ENCODE peak calls at places on chromosomes 5 and 9, in nine cellular contexts. A, Y, N, I, W, X, P, Q and L are unnamed samples.

GRCh38 chr9:137116027-137116507 is 1.5 kb upstream of the DPP7 start:
- DNase-seq in A (no peak), Y (no peak), N (no peak), I (no peak), W (no peak), X (no peak), P (no peak), Q (no peak), L (no peak)

GRCh38 chr9:115973241-115973640 is 180.3 kb upstream of the PAPPA start:
- DNase-seq in A (no peak), Y (no peak), N (no peak), I (no peak), W (no peak), X (no peak), P (no peak), Q (no peak), L (no peak)

GRCh38 chr5:176836811-176837706 is 26.7 kb downstream of the UNC5A start:
- DNase-seq in A (no peak), Y (no peak), N (peak; percentile 79), I (no peak), W (no peak), X (no peak), P (no peak), Q (no peak), L (no peak)

GRCh38 chr5:93285461-93285860 is 295.6 kb downstream of the NR2F1-AS1 start:
- DNase-seq in A (no peak), Y (no peak), N (no peak), I (no peak), W (no peak), X (no peak), P (peak; percentile 33), Q (no peak), L (no peak)

GRCh38 chr5:21802100-21802499 is 1051.0 kb downstream of the CDH12 start:
- DNase-seq in A (no peak), Y (no peak), N (no peak), I (no peak), W (no peak), X (no peak), P (no peak), Q (no peak), L (no peak)

GRCh38 chr9:129483467-129484324 is 137.2 kb downstream of the C9orf50 start:
- DNase-seq in A (peak; percentile 97), Y (peak; percentile 85), N (peak; percentile 55), I (peak; percentile 97), W (peak; percentile 87), X (peak; percentile 91), P (peak; percentile 96), Q (peak; percentile 96), L (peak; percentile 93)

GRCh38 chr9:6677803-6678202 is 32.3 kb upstream of the GLDC start:
- DNase-seq in A (no peak), Y (no peak), N (no peak), I (no peak), W (no peak), X (no peak), P (no peak), Q (no peak), L (no peak)

GRCh38 chr5:157820593-157821252 is 38.2 kb downstream of the CLINT1 start:
- DNase-seq in A (no peak), Y (no peak), N (peak; percentile 40), I (no peak), W (no peak), X (peak; percentile 64), P (peak; percentile 75), Q (no peak), L (peak; percentile 62)

GRCh38 chr5:63164339-63164738 is 585.7 kb downstream of the LRRC70 start:
- DNase-seq in A (no peak), Y (no peak), N (no peak), I (no peak), W (no peak), X (no peak), P (no peak), Q (no peak), L (no peak)

GRCh38 chr5:38825494-38825893 is 20.3 kb upstream of the OSMR start:
- DNase-seq in A (no peak), Y (no peak), N (no peak), I (no peak), W (no peak), X (peak; percentile 44), P (peak; percentile 38), Q (no peak), L (peak; percentile 36)

GRCh38 chr5:157121709-157122108 is 12.9 kb upstream of the HAVCR2 start:
- DNase-seq in A (no peak), Y (no peak), N (no peak), I (no peak), W (no peak), X (no peak), P (no peak), Q (no peak), L (no peak)

GRCh38 chr9:91682806-91683205 is 259.2 kb upstream of the NFIL3 start:
- DNase-seq in A (no peak), Y (no peak), N (no peak), I (no peak), W (peak; percentile 28), X (peak; percentile 64), P (peak; percentile 22), Q (no peak), L (no peak)

GRCh38 chr9:88258012-88258411 is 119.7 kb upstream of the SPATA31C2 start:
- DNase-seq in A (peak; percentile 81), Y (no peak), N (no peak), I (no peak), W (peak; percentile 50), X (peak; percentile 81), P (peak; percentile 73), Q (peak; percentile 48), L (peak; percentile 68)
- H3K4me3 ChIP-seq in A (no peak overlapping the region), Y (no peak overlapping the region), N (no peak overlapping the region), I (no peak overlapping the region), W (no peak overlapping the region), X (no peak overlapping the region), P (no peak overlapping the region), Q (no peak overlapping the region), L (no peak overlapping the region)

DNA sequence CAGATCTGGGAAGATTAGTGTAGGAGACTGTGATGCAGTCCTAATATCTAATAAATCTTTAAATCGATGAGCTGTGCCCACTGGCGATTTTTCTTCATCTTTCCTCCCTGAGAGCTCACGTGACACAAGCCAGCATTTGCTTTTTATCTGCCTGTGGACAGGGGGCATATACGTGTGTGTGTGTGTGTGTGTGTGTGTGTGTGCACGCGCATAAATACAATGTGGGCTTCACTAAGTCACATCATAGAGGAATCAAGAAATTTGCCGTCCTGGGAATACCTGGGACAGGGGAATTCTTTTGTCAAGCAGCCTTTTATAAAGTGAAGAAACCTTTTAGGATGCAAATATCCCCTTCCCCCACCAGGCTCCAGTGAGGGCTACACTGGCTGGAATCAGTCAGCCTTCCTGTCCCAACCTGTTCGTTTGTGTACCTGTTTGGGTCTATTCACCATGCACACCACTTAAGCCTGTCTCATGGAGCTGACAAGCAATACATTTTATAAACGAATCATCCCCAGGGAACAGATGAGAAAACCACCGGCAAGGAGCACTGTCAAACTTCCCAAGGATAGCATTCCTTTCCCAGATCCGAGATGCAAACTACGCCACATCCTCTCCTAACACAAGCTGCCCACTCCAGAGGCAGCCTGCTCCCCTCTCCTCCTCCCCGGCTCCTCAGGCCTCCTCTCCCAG is 2.7 kb downstream of the EPB41L4B start:
- DNase-seq in A (no peak), Y (no peak), N (no peak), I (no peak), W (no peak), X (no peak), P (no peak), Q (no peak), L (no peak)
- H3K4me3 ChIP-seq in A (no peak overlapping the region), Y (peak overlapping the region; percentile 88), N (peak overlapping the region; percentile 28), I (no peak overlapping the region), W (no peak overlapping the region), X (no peak overlapping the region), P (no peak overlapping the region), Q (no peak overlapping the region), L (no peak overlapping the region)

GRCh38 chr5:9543266-9543925 is 2.5 kb downstream of the SEMA5A start:
- DNase-seq in A (no peak), Y (no peak), N (no peak), I (no peak), W (peak; percentile 41), X (peak; percentile 21), P (no peak), Q (no peak), L (peak; percentile 25)
- H3K4me3 ChIP-seq in A (peak overlapping the region; percentile 76), Y (no peak overlapping the region), N (no peak overlapping the region), I (peak overlapping the region; percentile 81), W (peak overlapping the region; percentile 91), X (peak overlapping the region; percentile 95), P (peak overlapping the region; percentile 17), Q (no peak overlapping the region), L (no peak overlapping the region)

DNA sequence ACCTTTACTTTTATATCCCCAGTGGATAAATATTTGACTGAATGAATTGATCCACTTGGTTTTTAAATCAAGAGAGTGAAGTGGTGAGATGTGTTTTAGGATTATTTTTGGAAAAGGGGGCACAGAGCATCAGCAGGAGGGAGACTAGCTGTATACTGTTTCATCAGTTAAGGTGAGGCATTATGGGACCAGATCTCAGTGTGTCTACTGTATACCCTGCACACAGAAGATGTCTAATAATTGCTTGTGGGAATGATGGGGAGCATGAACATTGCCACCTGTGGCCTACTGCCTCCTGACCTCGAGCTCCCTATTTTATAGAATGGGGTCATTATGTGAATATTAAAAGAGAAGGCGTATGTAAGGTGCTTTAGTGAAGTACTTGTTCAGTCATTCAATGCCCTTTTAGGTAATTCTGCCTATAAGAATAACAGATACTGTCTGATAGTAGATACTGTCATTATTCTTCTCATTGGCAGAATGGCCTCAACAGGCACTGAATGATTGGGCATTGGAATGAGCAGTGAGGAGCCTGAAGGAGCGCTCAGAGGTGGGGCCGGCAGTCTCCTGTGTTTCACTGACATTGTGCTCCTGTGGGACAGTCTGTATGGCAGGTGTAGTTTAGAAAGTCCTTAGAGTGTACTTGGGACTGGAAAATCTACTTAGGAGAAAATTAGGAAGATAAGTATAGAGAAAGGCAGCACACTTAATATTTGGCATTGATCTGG is 47.4 kb upstream of the FAM120AOS start:
- DNase-seq in A (no peak), Y (no peak), N (no peak), I (no peak), W (no peak), X (no peak), P (no peak), Q (no peak), L (no peak)
- H3K4me3 ChIP-seq in A (peak overlapping the region; percentile 45), Y (no peak overlapping the region), N (no peak overlapping the region), I (peak overlapping the region; percentile 47), W (peak overlapping the region; percentile 47), X (peak overlapping the region; percentile 65), P (no peak overlapping the region), Q (peak overlapping the region; percentile 17), L (no peak overlapping the region)

GRCh38 chr9:114385412-114386181 is 2.2 kb downstream of the AKNA start:
- DNase-seq in A (peak; percentile 88), Y (no peak), N (peak; percentile 56), I (peak; percentile 94), W (peak; percentile 91), X (peak; percentile 83), P (peak; percentile 83), Q (peak; percentile 83), L (peak; percentile 86)
- H3K4me3 ChIP-seq in A (peak overlapping the region; percentile 89), Y (no peak overlapping the region), N (no peak overlapping the region), I (peak overlapping the region; percentile 65), W (no peak overlapping the region), X (peak overlapping the region; percentile 72), P (no peak overlapping the region), Q (peak overlapping the region; percentile 56), L (no peak overlapping the region)

GRCh38 chr9:77648458-77649108 is 461 bp upstream of the GNA14 start:
- DNase-seq in A (peak; percentile 87), Y (peak; percentile 84), N (no peak), I (peak; percentile 70), W (peak; percentile 1), X (no peak), P (peak; percentile 38), Q (peak; percentile 69), L (peak; percentile 10)
- H3K4me3 ChIP-seq in A (peak overlapping the region; percentile 78), Y (peak overlapping the region; percentile 54), N (no peak overlapping the region), I (peak overlapping the region; percentile 43), W (peak overlapping the region; percentile 54), X (peak overlapping the region; percentile 47), P (peak overlapping the region; percentile 59), Q (peak overlapping the region; percentile 70), L (peak overlapping the region; percentile 45)